ENCODE peak calls at places on chromosomes 6 and 20, in five cellular contexts. O is CD8-positive, alpha-beta memory T cell; V is caudate nucleus; F is coronary artery; I is hippocampal formation. P is an unnamed sample.

GRCh38 chr6:25056130-25056529 is 120.4 kb upstream of the RIPOR2 start:
- DNase-seq in O (peak), V (no peak), F (no peak), I (no peak), P (no peak)

GRCh38 chr6:57207141-57207540 is 15.0 kb downstream of the RAB23 start:
- DNase-seq in O (no peak), V (no peak), F (no peak), I (no peak), P (no peak)

GRCh38 chr6:21034345-21034744 is 500.1 kb downstream of the CDKAL1 start:
- DNase-seq in O (no peak), V (no peak), F (no peak), I (no peak), P (no peak)

GRCh38 chr6:128964233-128964755 is 81.4 kb downstream of the LAMA2 start:
- DNase-seq in O (no peak), V (no peak), F (no peak), I (no peak), P (no peak)

GRCh38 chr20:14991023-14991422 is 653.6 kb upstream of the FLRT3 start:
- DNase-seq in O (no peak), V (no peak), F (no peak), I (no peak), P (no peak)

GRCh38 chr6:96301781-96302180 is 219.8 kb upstream of the UFL1 start:
- DNase-seq in O (no peak), V (no peak), F (no peak), I (peak), P (no peak)

GRCh38 chr20:63194007-63194820 is 21.7 kb downstream of the YTHDF1 start:
- DNase-seq in O (no peak), V (no peak), F (no peak), I (no peak), P (no peak)

GRCh38 chr6:39924283-39924682 is 10.0 kb downstream of the MOCS1 start:
- DNase-seq in O (no peak), V (no peak), F (peak), I (no peak), P (no peak)

GRCh38 chr6:55886185-55886836 is 10.9 kb upstream of the BMP5 start:
- DNase-seq in O (no peak), V (no peak), F (no peak), I (no peak), P (no peak)

GRCh38 chr6:43013843-43014433 is at the start of the genes KLHDC3 and MEA1:
- DNase-seq in O (peak), V (peak), F (peak), I (peak), P (peak)

GRCh38 chr6:127148511-127148910 is 30.0 kb downstream of the RSPO3 start:
- DNase-seq in O (no peak), V (no peak), F (no peak), I (no peak), P (no peak)

GRCh38 chr6:150567360-150567759 is 32.3 kb upstream of the PLEKHG1 start:
- DNase-seq in O (no peak), V (no peak), F (no peak), I (no peak), P (no peak)

GRCh38 chr6:48151142-48151541 is 40.1 kb upstream of the PTCHD4 start:
- DNase-seq in O (no peak), V (no peak), F (no peak), I (no peak), P (no peak)

GRCh38 chr6:151240861-151241642 is 1.3 kb downstream of the AKAP12 start:
- DNase-seq in O (no peak), V (peak), F (peak), I (peak), P (peak)

GRCh38 chr6:79377047-79377446 is 142.6 kb upstream of the HMGN3 start:
- DNase-seq in O (no peak), V (no peak), F (no peak), I (no peak), P (no peak)

GRCh38 chr6:108360919-108361311 is 66.1 kb downstream of the AFG1L start:
- DNase-seq in O (no peak), V (no peak), F (no peak), I (no peak), P (no peak)

GRCh38 chr20:62997626-62998025 is 9.1 kb downstream of the BHLHE23 start:
- DNase-seq in O (no peak), V (no peak), F (no peak), I (no peak), P (no peak)

GRCh38 chr6:24603241-24603640 is 42.8 kb downstream of the KIAA0319 start:
- DNase-seq in O (no peak), V (no peak), F (no peak), I (no peak), P (no peak)

GRCh38 chr6:7173843-7174503 is 66.2 kb downstream of the RREB1 start:
- DNase-seq in O (no peak), V (no peak), F (no peak), I (no peak), P (no peak)

GRCh38 chr6:106450645-106451044 is 90.1 kb downstream of the CRYBG1 start:
- DNase-seq in O (no peak), V (no peak), F (no peak), I (no peak), P (no peak)

GRCh38 chr6:45816674-45817297 is 198.9 kb downstream of the CLIC5 start:
- DNase-seq in O (no peak), V (no peak), F (no peak), I (no peak), P (no peak)

GRCh38 chr6:7673063-7673536 is 52.8 kb upstream of the BMP6 start:
- DNase-seq in O (no peak), V (no peak), F (no peak), I (no peak), P (peak)

GRCh38 chr6:43932259-43932900 is 162.4 kb downstream of the VEGFA start:
- DNase-seq in O (no peak), V (no peak), F (no peak), I (no peak), P (no peak)

GRCh38 chr6:96787846-96788580 is 49.3 kb downstream of the GPR63 start:
- DNase-seq in O (no peak), V (no peak), F (no peak), I (no peak), P (no peak)

GRCh38 chr20:59737073-59737691 is 132.8 kb downstream of the PHACTR3 start:
- DNase-seq in O (no peak), V (no peak), F (no peak), I (no peak), P (no peak)

GRCh38 chr20:46056970-46057855 is 28.2 kb downstream of the SLC12A5 start:
- DNase-seq in O (no peak), V (no peak), F (peak), I (no peak), P (peak)

GRCh38 chr6:30730611-30731435 is 10.7 kb downstream of the TUBB start:
- DNase-seq in O (peak), V (no peak), F (no peak), I (peak), P (no peak)

GRCh38 chr6:155038527-155038926 is 43.4 kb downstream of the TIAM2 start:
- DNase-seq in O (no peak), V (no peak), F (no peak), I (no peak), P (no peak)

GRCh38 chr6:98833101-98834059 is 994 bp upstream of the POU3F2 start:
- DNase-seq in O (peak), V (peak), F (no peak), I (no peak), P (no peak)

GRCh38 chr6:47180633-47181032 is 129.1 kb downstream of the TNFRSF21 start:
- DNase-seq in O (no peak), V (no peak), F (no peak), I (no peak), P (no peak)

GRCh38 chr6:156589281-156589680 is 187.9 kb upstream of the ARID1B start:
- DNase-seq in O (no peak), V (no peak), F (no peak), I (no peak), P (no peak)

GRCh38 chr6:169959129-169960002 is 207.9 kb downstream of the ERMARD start:
- DNase-seq in O (peak), V (no peak), F (peak), I (no peak), P (peak)

P was measured in osteocyte.